ENCODE peak calls at places on chromosomes 16 and 17, in nine cellular contexts. One of them, this sample, is unnamed. For H3K4me1, the result is how much of the 10 kb centered on the place peaks cover.

GRCh38 chr17:17096438-17097178 is 54.4 kb downstream of the MPRIP start:
- DNase-seq in sigmoid colon: no peak
- DNase-seq in stomach: no peak
- DNase-seq in upper lobe of left lung: no peak
- DNase-seq in spleen: peak
- DNase-seq in H1: no peak
- DNase-seq in transverse colon: peak
- DNase-seq in prostate gland: no peak
- DNase-seq in GM12878: no peak
- DNase-seq in this sample: no peak

GRCh38 chr17:40664582-40665333 is at the start of gene KRT222:
- DNase-seq in transverse colon: no peak
- DNase-seq in H1: no peak
- DNase-seq in upper lobe of left lung: no peak
- DNase-seq in stomach: no peak
- DNase-seq in spleen: no peak
- DNase-seq in sigmoid colon: no peak
- DNase-seq in GM12878: no peak
- DNase-seq in prostate gland: no peak
- DNase-seq in this sample: no peak

GRCh38 chr17:63113167-63113566 is 147.1 kb downstream of the TANC2 start:
- DNase-seq in H1: no peak
- DNase-seq in upper lobe of left lung: no peak
- DNase-seq in prostate gland: no peak
- DNase-seq in stomach: no peak
- DNase-seq in sigmoid colon: no peak
- DNase-seq in transverse colon: no peak
- DNase-seq in GM12878: no peak
- DNase-seq in spleen: no peak
- DNase-seq in this sample: no peak

GRCh38 chr17:18042969-18043368 is 3.8 kb downstream of the GID4 start:
- DNase-seq in stomach: no peak
- DNase-seq in H1: no peak
- DNase-seq in GM12878: no peak
- DNase-seq in spleen: no peak
- DNase-seq in transverse colon: no peak
- DNase-seq in upper lobe of left lung: no peak
- DNase-seq in sigmoid colon: no peak
- DNase-seq in prostate gland: no peak
- DNase-seq in this sample: no peak

GRCh38 chr17:83096401-83097220 is 17.2 kb downstream of the METRNL start:
- DNase-seq in upper lobe of left lung: peak
- DNase-seq in transverse colon: peak
- DNase-seq in stomach: peak
- DNase-seq in spleen: no peak
- DNase-seq in prostate gland: peak
- DNase-seq in H1: no peak
- DNase-seq in GM12878: no peak
- DNase-seq in sigmoid colon: no peak
- DNase-seq in this sample: peak

GRCh38 chr16:20336955-20337354 is 9.6 kb upstream of the GP2 start:
- DNase-seq in stomach: no peak
- DNase-seq in sigmoid colon: no peak
- DNase-seq in spleen: no peak
- DNase-seq in prostate gland: no peak
- DNase-seq in upper lobe of left lung: no peak
- DNase-seq in transverse colon: no peak
- DNase-seq in H1: no peak
- DNase-seq in GM12878: no peak
- DNase-seq in this sample: no peak

GRCh38 chr17:64245218-64246145 is 17.6 kb downstream of the TEX2 start:
- DNase-seq in transverse colon: no peak
- DNase-seq in sigmoid colon: no peak
- DNase-seq in spleen: no peak
- DNase-seq in prostate gland: no peak
- DNase-seq in stomach: no peak
- DNase-seq in GM12878: no peak
- DNase-seq in upper lobe of left lung: no peak
- DNase-seq in H1: no peak
- DNase-seq in this sample: no peak

GRCh38 chr16:25212636-25213035 is 4.1 kb upstream of the AQP8 start:
- DNase-seq in transverse colon: no peak
- DNase-seq in GM12878: no peak
- DNase-seq in H1: no peak
- DNase-seq in upper lobe of left lung: no peak
- DNase-seq in spleen: no peak
- DNase-seq in sigmoid colon: no peak
- DNase-seq in prostate gland: no peak
- DNase-seq in stomach: no peak
- DNase-seq in this sample: no peak

GRCh38 chr17:79042421-79043190 is 18.6 kb downstream of the C1QTNF1 start:
- DNase-seq in sigmoid colon: peak
- DNase-seq in GM12878: no peak
- DNase-seq in stomach: peak
- DNase-seq in transverse colon: peak
- DNase-seq in upper lobe of left lung: peak
- DNase-seq in H1: peak
- DNase-seq in prostate gland: peak
- DNase-seq in spleen: peak
- DNase-seq in this sample: peak

GRCh38 chr17:7912927-7913524 is 3.1 kb downstream of the RNF227 start:
- DNase-seq in prostate gland: peak
- DNase-seq in spleen: no peak
- DNase-seq in transverse colon: no peak
- DNase-seq in upper lobe of left lung: no peak
- DNase-seq in sigmoid colon: no peak
- DNase-seq in H1: no peak
- DNase-seq in GM12878: peak
- DNase-seq in stomach: no peak
- DNase-seq in this sample: no peak

GRCh38 chr17:9643611-9644010 is 1.7 kb upstream of the USP43 start:
- DNase-seq in upper lobe of left lung: no peak
- DNase-seq in transverse colon: no peak
- DNase-seq in stomach: no peak
- DNase-seq in GM12878: no peak
- DNase-seq in prostate gland: no peak
- DNase-seq in sigmoid colon: no peak
- DNase-seq in spleen: no peak
- DNase-seq in H1: no peak
- DNase-seq in this sample: no peak

GRCh38 chr17:63395075-63395815 is 50.9 kb downstream of the CYB561 start:
- DNase-seq in stomach: no peak
- DNase-seq in H1: no peak
- DNase-seq in prostate gland: no peak
- DNase-seq in spleen: no peak
- DNase-seq in upper lobe of left lung: no peak
- DNase-seq in sigmoid colon: no peak
- DNase-seq in transverse colon: no peak
- DNase-seq in GM12878: no peak
- DNase-seq in this sample: no peak

GRCh38 chr17:48244814-48245213 is 137.2 kb downstream of the SNX11 start:
- DNase-seq in spleen: no peak
- DNase-seq in stomach: no peak
- DNase-seq in sigmoid colon: no peak
- DNase-seq in upper lobe of left lung: no peak
- DNase-seq in GM12878: no peak
- DNase-seq in prostate gland: no peak
- DNase-seq in H1: no peak
- DNase-seq in transverse colon: no peak
- DNase-seq in this sample: no peak

GRCh38 chr16:89368604-89369249 is 121.6 kb downstream of the ANKRD11 start:
- DNase-seq in spleen: no peak
- DNase-seq in prostate gland: no peak
- DNase-seq in stomach: no peak
- DNase-seq in H1: no peak
- DNase-seq in sigmoid colon: no peak
- DNase-seq in transverse colon: no peak
- DNase-seq in GM12878: no peak
- DNase-seq in upper lobe of left lung: no peak
- DNase-seq in this sample: no peak

GRCh38 chr16:81601008-81601428 is 156.4 kb downstream of the CMIP start:
- DNase-seq in spleen: no peak
- DNase-seq in GM12878: no peak
- DNase-seq in transverse colon: no peak
- DNase-seq in H1: no peak
- DNase-seq in prostate gland: peak
- DNase-seq in stomach: no peak
- DNase-seq in sigmoid colon: no peak
- DNase-seq in upper lobe of left lung: no peak
- DNase-seq in this sample: peak

GRCh38 chr16:66275795-66276428 is 90.6 kb upstream of the CDH5 start:
- DNase-seq in stomach: peak
- DNase-seq in sigmoid colon: peak
- DNase-seq in upper lobe of left lung: no peak
- DNase-seq in transverse colon: peak
- DNase-seq in H1: peak
- DNase-seq in GM12878: no peak
- DNase-seq in spleen: no peak
- DNase-seq in prostate gland: no peak
- DNase-seq in this sample: no peak

GRCh38 chr16:9469512-9469911 is 378.1 kb downstream of the HAPSTR1 start:
- DNase-seq in prostate gland: no peak
- DNase-seq in H1: no peak
- DNase-seq in upper lobe of left lung: no peak
- DNase-seq in spleen: no peak
- DNase-seq in sigmoid colon: no peak
- DNase-seq in stomach: no peak
- DNase-seq in transverse colon: no peak
- DNase-seq in GM12878: no peak
- DNase-seq in this sample: no peak

GRCh38 chr16:88976359-88977027 is 514 bp downstream of the CBFA2T3 start:
- DNase-seq in GM12878: no peak
- DNase-seq in stomach: no peak
- DNase-seq in spleen: peak
- DNase-seq in sigmoid colon: no peak
- DNase-seq in upper lobe of left lung: peak
- DNase-seq in prostate gland: no peak
- DNase-seq in transverse colon: no peak
- DNase-seq in H1: no peak
- DNase-seq in this sample: no peak

GRCh38 chr17:79036609-79037008 is 12.6 kb downstream of the C1QTNF1 start:
- DNase-seq in sigmoid colon: peak
- DNase-seq in stomach: no peak
- DNase-seq in prostate gland: no peak
- DNase-seq in transverse colon: no peak
- DNase-seq in GM12878: no peak
- DNase-seq in spleen: no peak
- DNase-seq in upper lobe of left lung: no peak
- DNase-seq in H1: no peak
- DNase-seq in this sample: peak

GRCh38 chr17:8836821-8837426 is 30.6 kb downstream of the PIK3R6 start:
- DNase-seq in sigmoid colon: peak
- DNase-seq in GM12878: no peak
- DNase-seq in prostate gland: no peak
- DNase-seq in transverse colon: no peak
- DNase-seq in H1: peak
- DNase-seq in upper lobe of left lung: no peak
- DNase-seq in stomach: no peak
- DNase-seq in spleen: no peak
- DNase-seq in this sample: no peak

GRCh38 chr16:144797-145252 is 6.4 kb upstream of the NPRL3 start:
- DNase-seq in transverse colon: no peak
- DNase-seq in prostate gland: no peak
- DNase-seq in spleen: peak
- DNase-seq in stomach: no peak
- DNase-seq in H1: no peak
- DNase-seq in sigmoid colon: no peak
- DNase-seq in upper lobe of left lung: no peak
- DNase-seq in GM12878: no peak
- DNase-seq in this sample: no peak

GRCh38 chr17:46770439-46770817 is 48.1 kb downstream of the WNT3 start:
- DNase-seq in spleen: no peak
- DNase-seq in sigmoid colon: no peak
- DNase-seq in H1: peak
- DNase-seq in upper lobe of left lung: no peak
- DNase-seq in transverse colon: no peak
- DNase-seq in prostate gland: no peak
- DNase-seq in stomach: no peak
- DNase-seq in GM12878: no peak
- DNase-seq in this sample: no peak

GRCh38 chr17:49789278-49789578 is 747 bp downstream of the KAT7 start:
- DNase-seq in stomach: no peak
- DNase-seq in prostate gland: no peak
- DNase-seq in spleen: no peak
- DNase-seq in H1: no peak
- DNase-seq in GM12878: no peak
- DNase-seq in transverse colon: no peak
- DNase-seq in sigmoid colon: no peak
- DNase-seq in upper lobe of left lung: no peak
- DNase-seq in this sample: no peak
- TF ChIP-seq POLR2AphosphoS5 in stomach: no peak
- TF ChIP-seq POLR2AphosphoS5 in prostate gland: no peak
- TF ChIP-seq POLR2AphosphoS5 in spleen: no peak
- TF ChIP-seq POLR2AphosphoS5 in H1: no peak
- TF ChIP-seq POLR2AphosphoS5 in GM12878: no peak
- TF ChIP-seq POLR2AphosphoS5 in transverse colon: no peak
- TF ChIP-seq POLR2AphosphoS5 in sigmoid colon: no peak
- TF ChIP-seq POLR2AphosphoS5 in upper lobe of left lung: no peak
- TF ChIP-seq POLR2AphosphoS5 in this sample: no peak

GRCh38 chr17:80477647-80478478 is 1.5 kb upstream of the NPTX1 start:
- DNase-seq in upper lobe of left lung: peak
- DNase-seq in GM12878: no peak
- DNase-seq in transverse colon: peak
- DNase-seq in prostate gland: no peak
- DNase-seq in spleen: no peak
- DNase-seq in sigmoid colon: peak
- DNase-seq in H1: peak
- DNase-seq in stomach: no peak
- DNase-seq in this sample: no peak
- H3K4me1 ChIP-seq in upper lobe of left lung: under half
- H3K4me1 ChIP-seq in GM12878: under half
- H3K4me1 ChIP-seq in transverse colon: under half
- H3K4me1 ChIP-seq in prostate gland: under half
- H3K4me1 ChIP-seq in spleen: half or more
- H3K4me1 ChIP-seq in sigmoid colon: half or more
- H3K4me1 ChIP-seq in H1: under half
- H3K4me1 ChIP-seq in stomach: half or more
- H3K4me1 ChIP-seq in this sample: under half

DNA sequence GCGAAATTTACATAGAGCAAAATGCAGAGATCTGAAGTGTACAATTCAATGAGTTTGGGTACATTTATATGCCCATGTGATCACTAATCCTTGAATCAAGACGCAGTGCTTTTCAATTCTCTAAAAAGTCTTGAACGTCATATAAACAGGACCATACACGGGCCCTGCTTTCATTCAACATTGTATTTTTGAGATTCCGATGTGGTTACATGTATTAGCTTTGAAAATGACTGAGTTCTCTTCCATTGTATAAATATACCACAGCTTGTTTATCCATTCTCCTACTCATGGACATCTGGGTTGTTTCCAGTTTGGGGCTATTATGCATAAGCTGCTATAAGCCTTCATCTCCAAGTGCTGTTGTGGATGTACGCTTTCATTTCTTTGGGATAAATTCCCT is 45.5 kb downstream of the ZCCHC14 start:
- DNase-seq in stomach: no peak
- DNase-seq in GM12878: no peak
- DNase-seq in upper lobe of left lung: no peak
- DNase-seq in transverse colon: no peak
- DNase-seq in sigmoid colon: no peak
- DNase-seq in spleen: no peak
- DNase-seq in H1: no peak
- DNase-seq in prostate gland: no peak
- DNase-seq in this sample: no peak
- TF ChIP-seq POLR2A in stomach: no peak
- TF ChIP-seq POLR2A in GM12878: no peak
- TF ChIP-seq POLR2A in upper lobe of left lung: no peak
- TF ChIP-seq POLR2A in transverse colon: no peak
- TF ChIP-seq POLR2A in sigmoid colon: no peak
- TF ChIP-seq POLR2A in spleen: no peak
- TF ChIP-seq POLR2A in H1: no peak
- TF ChIP-seq POLR2A in prostate gland: no peak
- TF ChIP-seq POLR2A in this sample: no peak

GRCh38 chr17:69733171-69734014 is 318.9 kb downstream of the MAP2K6 start:
- DNase-seq in transverse colon: no peak
- DNase-seq in stomach: no peak
- DNase-seq in prostate gland: peak
- DNase-seq in GM12878: no peak
- DNase-seq in spleen: no peak
- DNase-seq in upper lobe of left lung: no peak
- DNase-seq in H1: no peak
- DNase-seq in sigmoid colon: no peak
- DNase-seq in this sample: no peak
- TF ChIP-seq POLR2AphosphoS5 in transverse colon: no peak
- TF ChIP-seq POLR2AphosphoS5 in stomach: peak
- TF ChIP-seq POLR2AphosphoS5 in prostate gland: peak
- TF ChIP-seq POLR2AphosphoS5 in GM12878: no peak
- TF ChIP-seq POLR2AphosphoS5 in spleen: no peak
- TF ChIP-seq POLR2AphosphoS5 in upper lobe of left lung: no peak
- TF ChIP-seq POLR2AphosphoS5 in H1: no peak
- TF ChIP-seq POLR2AphosphoS5 in sigmoid colon: no peak
- TF ChIP-seq POLR2AphosphoS5 in this sample: no peak